ENCODE peak calls at places on chromosomes 5 and 9, in five cellular contexts. One of them, this sample, is unnamed.
A peak's percentile ranks its signal among the peaks of the same experiment; 100 is the strongest.

GRCh38 chr9:109912082-109912581 is 132.1 kb downstream of the PALM2AKAP2 start:
- DNase-seq in fibroblast of lung: peak; percentile 63
- DNase-seq in fibroblast of pulmonary artery: peak; percentile 64
- DNase-seq in K562: no peak
- DNase-seq in A549: peak; percentile 35
- DNase-seq in this sample: peak; percentile 41

GRCh38 chr5:177098103-177098771 is 11.5 kb downstream of the FGFR4 start:
- DNase-seq in fibroblast of lung: no peak
- DNase-seq in fibroblast of pulmonary artery: no peak
- DNase-seq in K562: no peak
- DNase-seq in A549: no peak
- DNase-seq in this sample: no peak

GRCh38 chr9:69223605-69224004 is 49.5 kb downstream of the TJP2 start:
- DNase-seq in fibroblast of lung: peak; percentile 76
- DNase-seq in fibroblast of pulmonary artery: peak; percentile 80
- DNase-seq in K562: peak; percentile 67
- DNase-seq in A549: peak; percentile 71
- DNase-seq in this sample: peak; percentile 68

GRCh38 chr5:181109489-181110013 is 21.4 kb downstream of the OR2V1 start:
- DNase-seq in fibroblast of lung: no peak
- DNase-seq in fibroblast of pulmonary artery: no peak
- DNase-seq in K562: peak; percentile 51
- DNase-seq in A549: no peak
- DNase-seq in this sample: no peak

GRCh38 chr5:177111720-177112394 is 21.7 kb upstream of the NSD1 start:
- DNase-seq in fibroblast of lung: peak; percentile 13
- DNase-seq in fibroblast of pulmonary artery: peak; percentile 51
- DNase-seq in K562: peak; percentile 72
- DNase-seq in A549: peak; percentile 51
- DNase-seq in this sample: peak; percentile 38

GRCh38 chr9:112848316-112849151 is 42.1 kb downstream of the SLC46A2 start:
- DNase-seq in fibroblast of lung: peak; percentile 37
- DNase-seq in fibroblast of pulmonary artery: peak; percentile 29
- DNase-seq in K562: peak; percentile 33
- DNase-seq in A549: no peak
- DNase-seq in this sample: no peak

GRCh38 chr5:118220491-118220890 is 767.9 kb downstream of the DTWD2 start:
- DNase-seq in fibroblast of lung: peak; percentile 18
- DNase-seq in fibroblast of pulmonary artery: no peak
- DNase-seq in K562: no peak
- DNase-seq in A549: no peak
- DNase-seq in this sample: no peak

GRCh38 chr9:72460342-72461312 is 60.8 kb upstream of the TMC1 start:
- DNase-seq in fibroblast of lung: no peak
- DNase-seq in fibroblast of pulmonary artery: no peak
- DNase-seq in K562: no peak
- DNase-seq in A549: peak; percentile 75
- DNase-seq in this sample: no peak

GRCh38 chr5:60248900-60249299 is 355.4 kb upstream of the PDE4D start:
- DNase-seq in fibroblast of lung: no peak
- DNase-seq in fibroblast of pulmonary artery: no peak
- DNase-seq in K562: no peak
- DNase-seq in A549: no peak
- DNase-seq in this sample: no peak

GRCh38 chr9:22211588-22212360 is 202.7 kb upstream of the CDKN2B start:
- DNase-seq in fibroblast of lung: peak; percentile 97
- DNase-seq in fibroblast of pulmonary artery: peak; percentile 95
- DNase-seq in K562: no peak
- DNase-seq in A549: peak; percentile 80
- DNase-seq in this sample: peak; percentile 94

GRCh38 chr9:68955281-68955680 is 58.6 kb downstream of the PRKACG start:
- DNase-seq in fibroblast of lung: no peak
- DNase-seq in fibroblast of pulmonary artery: no peak
- DNase-seq in K562: no peak
- DNase-seq in A549: no peak
- DNase-seq in this sample: no peak

GRCh38 chr9:108606408-108606807 is 249.4 kb downstream of the ACTL7B start:
- DNase-seq in fibroblast of lung: peak; percentile 10
- DNase-seq in fibroblast of pulmonary artery: no peak
- DNase-seq in K562: no peak
- DNase-seq in A549: peak; percentile 12
- DNase-seq in this sample: peak; percentile 13

GRCh38 chr9:128160603-128160987 is 530 bp downstream of the BBLN start:
- DNase-seq in fibroblast of lung: peak; percentile 29
- DNase-seq in fibroblast of pulmonary artery: no peak
- DNase-seq in K562: peak; percentile 84
- DNase-seq in A549: no peak
- DNase-seq in this sample: peak; percentile 14

GRCh38 chr5:92962752-92963151 is 618.3 kb downstream of the NR2F1-AS1 start:
- DNase-seq in fibroblast of lung: no peak
- DNase-seq in fibroblast of pulmonary artery: no peak
- DNase-seq in K562: no peak
- DNase-seq in A549: no peak
- DNase-seq in this sample: no peak

GRCh38 chr9:109286981-109287380 is 33.9 kb downstream of the EPB41L4B start:
- DNase-seq in fibroblast of lung: peak; percentile 49
- DNase-seq in fibroblast of pulmonary artery: no peak
- DNase-seq in K562: peak; percentile 72
- DNase-seq in A549: no peak
- DNase-seq in this sample: no peak

GRCh38 chr5:14143843-14144585 is 872 bp downstream of the TRIO start:
- DNase-seq in fibroblast of lung: peak; percentile 45
- DNase-seq in fibroblast of pulmonary artery: no peak
- DNase-seq in K562: peak; percentile 30
- DNase-seq in A549: no peak
- DNase-seq in this sample: peak; percentile 40

GRCh38 chr5:113125371-113125770 is 148.8 kb downstream of the DCP2 start:
- DNase-seq in fibroblast of lung: no peak
- DNase-seq in fibroblast of pulmonary artery: peak; percentile 40
- DNase-seq in K562: no peak
- DNase-seq in A549: no peak
- DNase-seq in this sample: peak; percentile 48

GRCh38 chr5:114857951-114858401 is 311.7 kb downstream of the TRIM36 start:
- DNase-seq in fibroblast of lung: peak; percentile 5
- DNase-seq in fibroblast of pulmonary artery: no peak
- DNase-seq in K562: no peak
- DNase-seq in A549: no peak
- DNase-seq in this sample: no peak

GRCh38 chr5:179906795-179907569 is 715 bp downstream of the TBC1D9B start:
- DNase-seq in fibroblast of lung: peak; percentile 19
- DNase-seq in fibroblast of pulmonary artery: peak; percentile 22
- DNase-seq in K562: peak; percentile 30
- DNase-seq in A549: no peak
- DNase-seq in this sample: peak; percentile 11

GRCh38 chr9:113851860-113852259 is 24.2 kb upstream of the ZNF618 start:
- DNase-seq in fibroblast of lung: no peak
- DNase-seq in fibroblast of pulmonary artery: no peak
- DNase-seq in K562: no peak
- DNase-seq in A549: no peak
- DNase-seq in this sample: no peak

GRCh38 chr5:160468576-160468975 is 46.9 kb downstream of the PTTG1 start:
- DNase-seq in fibroblast of lung: no peak
- DNase-seq in fibroblast of pulmonary artery: no peak
- DNase-seq in K562: no peak
- DNase-seq in A549: no peak
- DNase-seq in this sample: no peak

GRCh38 chr5:119321569-119322311 is 34.1 kb upstream of the TNFAIP8 start:
- DNase-seq in fibroblast of lung: no peak
- DNase-seq in fibroblast of pulmonary artery: no peak
- DNase-seq in K562: peak; percentile 91
- DNase-seq in A549: no peak
- DNase-seq in this sample: no peak

GRCh38 chr9:27548055-27548741 is 18.6 kb upstream of the MOB3B start:
- DNase-seq in fibroblast of lung: no peak
- DNase-seq in fibroblast of pulmonary artery: peak; percentile 69
- DNase-seq in K562: peak; percentile 9
- DNase-seq in A549: peak; percentile 45
- DNase-seq in this sample: peak; percentile 73

GRCh38 chr9:112914524-112914923 is 23.8 kb upstream of the SLC46A2 start:
- DNase-seq in fibroblast of lung: no peak
- DNase-seq in fibroblast of pulmonary artery: peak; percentile 22
- DNase-seq in K562: peak; percentile 33
- DNase-seq in A549: no peak
- DNase-seq in this sample: peak; percentile 28

GRCh38 chr9:94824913-94825619 is 98.6 kb downstream of the AOPEP start:
- DNase-seq in fibroblast of lung: no peak
- DNase-seq in fibroblast of pulmonary artery: no peak
- DNase-seq in K562: no peak
- DNase-seq in A549: no peak
- DNase-seq in this sample: no peak

GRCh38 chr5:97528941-97529340 is 345.9 kb upstream of the RIOK2 start:
- DNase-seq in fibroblast of lung: peak; percentile 72
- DNase-seq in fibroblast of pulmonary artery: peak; percentile 75
- DNase-seq in K562: no peak
- DNase-seq in A549: no peak
- DNase-seq in this sample: peak; percentile 65

DNA sequence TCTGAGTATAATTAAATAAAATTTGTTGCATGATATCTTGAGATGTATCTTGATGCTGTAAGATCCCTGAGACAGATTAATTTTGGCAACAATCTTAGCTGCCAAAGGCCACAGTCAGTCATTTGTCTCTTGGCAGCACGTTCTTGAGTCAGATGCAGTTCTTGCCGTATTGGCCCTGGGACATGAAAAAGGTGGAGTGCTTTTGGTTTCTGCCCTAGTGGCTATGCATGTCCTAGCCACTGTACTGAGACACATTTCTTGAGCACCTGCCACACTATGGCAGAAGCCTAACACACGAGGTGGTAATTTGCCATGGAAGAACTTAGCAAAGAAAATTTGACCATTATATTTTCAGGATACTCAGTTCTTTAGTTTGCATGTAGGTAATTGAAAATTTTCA is 45.0 kb upstream of the PHF2 start:
- DNase-seq in fibroblast of lung: no peak
- DNase-seq in fibroblast of pulmonary artery: no peak
- DNase-seq in K562: no peak
- DNase-seq in A549: peak; percentile 36
- DNase-seq in this sample: no peak
- TF ChIP-seq CTCF in fibroblast of lung: no peak
- TF ChIP-seq CTCF in fibroblast of pulmonary artery: peak; percentile 4
- TF ChIP-seq CTCF in K562: no peak
- TF ChIP-seq CTCF in A549: no peak
- TF ChIP-seq CTCF in this sample: no peak

DNA sequence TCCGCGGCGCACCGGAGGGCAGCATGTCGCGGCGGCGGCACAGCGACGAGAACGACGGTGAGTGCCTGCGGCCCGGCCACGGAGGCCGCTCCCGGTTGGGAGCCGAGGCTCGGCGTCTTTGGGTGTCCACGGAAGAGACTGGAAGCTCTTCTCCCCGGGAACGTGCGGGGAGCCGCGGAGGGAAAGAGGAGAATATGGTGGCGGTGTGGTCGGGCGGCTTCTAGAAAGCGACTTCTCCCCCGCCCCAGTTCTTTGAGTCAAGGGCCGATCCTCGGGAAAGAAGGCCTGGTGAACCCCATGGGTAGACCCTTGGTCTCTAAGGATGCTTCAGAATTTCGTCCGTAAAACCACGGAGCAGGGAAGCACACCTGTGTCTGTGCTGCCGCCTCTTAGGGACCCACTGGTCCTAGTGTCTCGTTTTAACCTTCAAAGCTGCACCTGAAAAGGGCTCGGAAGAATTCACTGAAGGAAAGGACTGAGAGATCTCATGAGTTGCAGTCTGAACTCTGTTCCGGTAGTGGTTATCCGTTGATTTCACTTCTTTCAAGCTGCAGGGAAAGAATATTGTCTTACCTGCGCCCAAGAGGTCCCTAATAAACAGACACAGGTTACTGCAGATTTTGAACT is 351 bp downstream of the NCBP1 start:
- DNase-seq in fibroblast of lung: no peak
- DNase-seq in fibroblast of pulmonary artery: no peak
- DNase-seq in K562: no peak
- DNase-seq in A549: no peak
- DNase-seq in this sample: no peak
- H3K4me3 ChIP-seq in fibroblast of lung: peak overlapping the region; percentile 98
- H3K4me3 ChIP-seq in fibroblast of pulmonary artery: peak overlapping the region; percentile 83
- H3K4me3 ChIP-seq in K562: peak overlapping the region; percentile 76
- H3K4me3 ChIP-seq in A549: peak overlapping the region; percentile 96
- H3K4me3 ChIP-seq in this sample: peak overlapping the region; percentile 72

GRCh38 chr9:77486968-77487367 is 161.2 kb downstream of the GNA14 start:
- DNase-seq in fibroblast of lung: peak; percentile 65
- DNase-seq in fibroblast of pulmonary artery: no peak
- DNase-seq in K562: no peak
- DNase-seq in A549: no peak
- DNase-seq in this sample: no peak

GRCh38 chr9:77486463-77486862 is 161.7 kb downstream of the GNA14 start:
- DNase-seq in fibroblast of lung: no peak
- DNase-seq in fibroblast of pulmonary artery: no peak
- DNase-seq in K562: no peak
- DNase-seq in A549: no peak
- DNase-seq in this sample: no peak

DNA sequence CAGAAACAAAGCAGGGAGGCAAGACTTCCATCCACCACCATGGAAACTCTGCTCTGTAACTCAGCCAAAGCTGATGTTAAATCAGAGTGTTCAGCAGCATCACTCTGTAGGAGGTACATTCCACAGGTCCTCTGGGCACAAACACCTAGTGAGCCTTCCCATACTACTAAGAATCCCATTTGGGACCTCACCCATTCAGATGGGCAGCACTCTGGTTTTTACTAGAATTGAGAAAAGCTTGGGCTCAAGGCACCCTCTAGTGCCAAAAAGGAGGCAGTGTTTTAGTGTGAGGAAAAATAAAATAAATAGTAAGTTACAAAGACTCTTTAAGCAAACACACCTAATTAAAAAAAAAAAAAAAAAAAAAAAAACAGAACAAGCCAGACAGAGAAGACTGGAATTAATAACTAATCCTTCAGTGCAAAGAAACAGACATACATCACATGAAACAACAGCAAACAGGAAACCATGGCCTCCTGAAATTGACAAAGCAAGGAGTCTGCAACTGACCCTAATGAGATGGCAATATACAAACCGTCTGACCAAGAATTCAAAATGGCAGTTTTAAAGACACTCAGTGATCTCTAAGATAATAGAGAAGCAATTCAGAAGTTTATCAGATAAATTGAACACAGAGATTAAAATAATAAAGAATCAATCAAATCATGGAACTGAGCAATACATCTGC is 159.5 kb downstream of the GNA14 start:
- DNase-seq in fibroblast of lung: no peak
- DNase-seq in fibroblast of pulmonary artery: peak; percentile 56
- DNase-seq in K562: no peak
- DNase-seq in A549: peak; percentile 25
- DNase-seq in this sample: peak; percentile 63
- TF ChIP-seq CTCF in fibroblast of lung: peak; percentile 64
- TF ChIP-seq CTCF in fibroblast of pulmonary artery: peak; percentile 69
- TF ChIP-seq CTCF in K562: peak; percentile 24
- TF ChIP-seq CTCF in A549: peak; percentile 50
- TF ChIP-seq CTCF in this sample: peak; percentile 77

DNA sequence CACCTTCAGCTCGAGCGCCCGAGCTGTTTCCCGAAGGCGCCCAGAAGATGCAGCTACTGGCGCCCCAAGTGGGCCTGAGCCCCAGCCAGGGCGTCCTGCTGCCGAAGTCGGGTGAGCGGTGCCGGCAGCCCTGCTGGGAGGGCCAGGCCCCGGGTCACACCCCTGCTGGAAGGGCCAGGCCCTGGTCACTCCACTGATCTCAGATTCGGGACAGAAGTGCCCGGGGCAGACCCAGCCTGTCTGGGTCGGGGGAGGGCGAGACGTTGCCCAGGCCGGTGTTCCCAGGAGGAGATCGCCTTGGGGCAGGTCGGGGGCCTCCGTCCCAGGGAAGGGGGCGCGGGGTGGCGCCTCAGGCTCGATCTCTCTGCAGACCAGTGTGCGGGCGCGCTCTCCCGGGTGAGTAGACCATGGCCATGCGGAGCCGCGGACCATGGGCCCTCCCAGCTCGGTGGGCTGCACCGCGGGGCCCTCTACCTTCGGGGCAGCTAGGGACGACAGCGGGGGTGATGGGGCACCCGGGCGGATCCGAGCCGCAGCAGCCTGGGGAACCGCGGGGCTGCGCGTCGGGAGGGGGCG is 2.3 kb downstream of the LCNL1 start:
- DNase-seq in fibroblast of lung: no peak
- DNase-seq in fibroblast of pulmonary artery: no peak
- DNase-seq in K562: no peak
- DNase-seq in A549: no peak
- DNase-seq in this sample: no peak
- H3K4me3 ChIP-seq in fibroblast of lung: no peak overlapping the region
- H3K4me3 ChIP-seq in fibroblast of pulmonary artery: no peak overlapping the region
- H3K4me3 ChIP-seq in K562: no peak overlapping the region
- H3K4me3 ChIP-seq in A549: no peak overlapping the region
- H3K4me3 ChIP-seq in this sample: no peak overlapping the region

This sample was measured in fibroblast of the aortic adventitia.